ENCODE peak calls at places on chromosome 15, in six cellular contexts. Y is MM.1S, T is right atrium auricular region, B is heart left ventricle, K is sigmoid colon, D is OCI-LY7. U is an unnamed sample. For H3K36me3 and H3K4me1, the result is how much of the 10 kb centered on the place peaks cover.

GRCh38 chr15:89587955-89588354 is 12.7 kb downstream of the TICRR start:
- DNase-seq in Y (no peak), D (no peak), T (no peak), K (no peak), B (no peak), U (no peak)

GRCh38 chr15:79007066-79007465 is 62.2 kb upstream of the CTSH start:
- DNase-seq in B (no peak), D (peak), Y (peak), K (no peak), T (no peak), U (peak)

GRCh38 chr15:79403501-79403900 is 28.6 kb upstream of the MINAR1 start:
- DNase-seq in T (no peak), B (no peak), K (no peak), Y (no peak), D (no peak), U (no peak)

GRCh38 chr15:83310521-83311456 is 26.3 kb upstream of the BNC1 start:
- DNase-seq in B (no peak), Y (peak), K (no peak), T (no peak), D (no peak), U (no peak)

GRCh38 chr15:90001683-90002427 is 731 bp downstream of the ZNF710 start:
- DNase-seq in D (peak), B (peak), K (peak), Y (peak), T (no peak), U (peak)

GRCh38 chr15:64288577-64288976 is 67.4 kb downstream of the CSNK1G1 start:
- DNase-seq in B (no peak), Y (no peak), T (no peak), K (no peak), D (no peak), U (no peak)

GRCh38 chr15:48317221-48317620 is 14.0 kb upstream of the DUT start:
- DNase-seq in K (no peak), Y (no peak), B (no peak), D (no peak), T (no peak), U (no peak)

GRCh38 chr15:94421711-94422110 is 190.3 kb downstream of the MCTP2 start:
- DNase-seq in K (no peak), B (no peak), D (no peak), T (no peak), Y (no peak), U (no peak)

GRCh38 chr15:76181705-76182107 is 121.9 kb downstream of the TMEM266 start:
- DNase-seq in D (no peak), T (no peak), B (no peak), K (no peak), Y (no peak), U (peak)

GRCh38 chr15:82074610-82075009 is 28.8 kb upstream of the MEX3B start:
- DNase-seq in D (no peak), B (no peak), K (no peak), Y (no peak), T (no peak), U (no peak)

GRCh38 chr15:76060098-76060989 is 559 bp downstream of the TMEM266 start:
- DNase-seq in B (no peak), T (no peak), D (no peak), K (no peak), Y (peak), U (no peak)

GRCh38 chr15:52100807-52101206 is 11.8 kb downstream of the BCL2L10 start:
- DNase-seq in D (no peak), T (peak), K (peak), B (peak), Y (no peak), U (no peak)

GRCh38 chr15:41932939-41933725 is 39.2 kb downstream of the EHD4 start:
- DNase-seq in Y (no peak), K (no peak), D (no peak), T (no peak), B (no peak), U (no peak)

DNA sequence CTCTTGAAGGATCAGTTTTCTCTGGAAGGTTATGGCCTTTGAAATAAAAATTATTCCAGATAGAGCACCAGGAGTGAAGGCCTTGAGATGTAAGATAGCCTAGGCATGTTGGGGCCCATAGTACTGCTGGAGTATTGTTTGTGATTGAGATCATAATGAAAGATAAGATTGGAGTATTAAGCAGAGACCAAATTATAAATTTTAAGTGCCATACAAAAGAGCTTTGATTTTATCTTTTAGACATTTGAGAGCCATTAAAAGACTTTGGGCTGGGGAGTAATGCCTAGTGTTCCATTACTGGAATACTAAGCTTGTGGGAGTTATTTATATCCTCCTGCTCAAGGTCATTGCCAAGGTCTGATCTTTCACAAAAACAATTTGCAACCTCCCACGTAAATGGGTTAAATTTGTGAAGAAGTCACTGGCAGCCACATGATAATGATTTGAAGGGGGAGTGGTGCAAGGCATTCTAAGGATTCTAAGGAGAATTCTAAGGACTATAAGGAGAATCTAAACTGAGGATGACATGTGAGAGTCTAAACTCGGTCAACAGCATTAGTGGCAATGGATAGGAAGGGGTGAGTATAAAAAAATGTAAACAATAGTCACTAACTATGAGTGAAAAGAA is 12.8 kb downstream of the ELL3 start:
- DNase-seq in B (no peak), Y (no peak), D (no peak), T (no peak), K (no peak), U (no peak)
- H3K36me3 ChIP-seq in B (under half), Y (under half), D (half or more), T (half or more), K (under half), U (half or more)

DNA sequence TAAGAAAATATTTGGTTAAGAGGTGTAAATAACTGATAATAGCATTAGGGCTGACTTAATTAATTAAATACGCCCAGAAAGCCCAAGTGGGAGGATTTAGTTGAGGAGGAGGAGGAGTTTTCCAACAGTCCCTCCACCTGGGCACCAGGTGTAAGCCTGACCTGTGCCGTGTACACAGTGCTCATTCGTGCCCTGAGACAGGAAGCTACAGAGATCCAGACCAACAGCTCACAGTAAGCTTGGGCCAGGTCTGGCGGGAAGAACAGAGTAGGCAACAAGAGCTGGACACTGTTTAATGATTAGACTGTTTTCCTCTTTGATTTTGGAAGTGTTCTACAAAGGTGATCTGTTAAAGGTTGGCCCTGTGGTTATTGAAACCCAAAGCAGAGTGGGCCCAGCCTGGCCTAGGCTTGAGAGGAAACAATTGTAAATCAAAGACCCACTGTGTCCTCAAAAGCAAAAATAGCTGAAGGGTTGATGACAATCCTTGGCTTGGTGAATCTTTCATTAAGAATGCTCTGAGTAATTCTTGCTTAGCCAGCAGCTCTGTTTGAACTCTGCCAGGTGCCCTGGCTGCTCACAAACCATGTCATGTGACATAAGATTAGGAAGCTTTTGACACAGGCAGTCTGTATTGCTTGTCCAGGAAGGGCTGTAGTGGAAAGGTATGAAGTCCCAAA is 13.8 kb downstream of the SQOR start:
- DNase-seq in Y (peak), K (no peak), D (no peak), T (no peak), B (no peak), U (no peak)
- H3K4me1 ChIP-seq in Y (under half), K (under half), D (under half), T (under half), B (under half), U (under half)

GRCh38 chr15:40062816-40063562 is 24.0 kb upstream of the SRP14 start:
- DNase-seq in D (no peak), T (no peak), B (no peak), K (no peak), Y (no peak), U (no peak)

GRCh38 chr15:40061212-40061901 is 22.4 kb upstream of the SRP14 start:
- DNase-seq in Y (no peak), B (no peak), T (no peak), K (peak), D (no peak), U (no peak)

GRCh38 chr15:40059821-40060220 is 20.8 kb upstream of the SRP14 start:
- DNase-seq in K (peak), B (no peak), Y (no peak), T (no peak), D (no peak), U (no peak)

GRCh38 chr15:40058476-40059140 is 19.6 kb upstream of the SRP14 start:
- DNase-seq in D (no peak), T (peak), B (no peak), K (peak), Y (peak), U (no peak)

DNA sequence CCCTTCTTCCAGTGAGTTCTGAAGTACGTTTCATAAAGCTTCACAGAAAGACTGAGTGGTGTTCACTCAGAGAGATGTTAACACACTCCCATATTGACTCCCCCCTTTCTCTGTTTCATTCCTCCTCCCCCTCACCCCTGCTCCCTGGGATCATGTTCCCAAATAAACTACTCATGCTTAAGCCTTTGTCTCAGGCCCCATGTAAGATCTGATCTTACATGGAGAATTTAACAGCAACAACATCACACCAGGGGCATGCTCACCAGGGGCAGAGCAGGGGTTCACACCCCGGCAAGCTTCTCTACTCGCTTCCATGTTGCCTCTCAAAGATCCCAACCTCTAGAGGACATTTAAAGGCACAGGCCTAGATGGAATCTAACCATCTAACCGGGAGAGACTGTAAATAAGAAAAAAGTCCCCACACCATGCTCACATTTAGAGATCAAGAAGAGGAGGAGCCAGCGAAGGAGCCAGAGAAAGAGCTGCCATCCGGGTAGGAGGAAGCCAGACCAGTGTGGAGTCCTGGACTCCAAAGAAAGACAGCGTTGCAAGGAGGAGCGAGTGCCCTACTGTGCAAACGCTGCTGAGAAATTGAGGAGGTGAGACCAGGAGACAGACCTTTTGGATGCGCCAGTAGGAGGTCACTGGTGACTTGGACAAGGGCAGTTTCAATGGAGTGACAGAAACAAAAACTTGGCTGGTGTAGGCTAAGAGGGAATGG is 21.4 kb upstream of the SRP14 start:
- DNase-seq in Y (no peak), T (no peak), D (no peak), B (no peak), K (no peak), U (no peak)
- H3K36me3 ChIP-seq in Y (under half), T (under half), D (under half), B (under half), K (under half), U (under half)

GRCh38 chr15:77544162-77544561 is 88.5 kb downstream of the LINGO1 start:
- DNase-seq in T (no peak), D (no peak), B (no peak), Y (no peak), K (peak), U (no peak)
- H3K4me1 ChIP-seq in T (under half), D (under half), B (under half), Y (under half), K (under half), U (under half)

GRCh38 chr15:65690778-65691177 is 69.0 kb downstream of the SLC24A1 start:
- DNase-seq in Y (no peak), T (no peak), B (no peak), K (no peak), D (no peak), U (no peak)
- H3K36me3 ChIP-seq in Y (under half), T (under half), B (under half), K (under half), D (half or more), U (half or more)

GRCh38 chr15:36605626-36606263 is 26.3 kb downstream of the CDIN1 start:
- DNase-seq in K (no peak), Y (no peak), T (no peak), B (peak), D (no peak), U (no peak)

GRCh38 chr15:36601497-36601932 is 22.1 kb downstream of the CDIN1 start:
- DNase-seq in Y (no peak), B (peak), D (no peak), T (peak), K (peak), U (no peak)

GRCh38 chr15:36598529-36599177 is 19.2 kb downstream of the CDIN1 start:
- DNase-seq in B (no peak), Y (no peak), D (no peak), T (no peak), K (no peak), U (no peak)

GRCh38 chr15:36599824-36600365 is 20.5 kb downstream of the CDIN1 start:
- DNase-seq in Y (no peak), K (no peak), B (no peak), D (no peak), T (no peak), U (no peak)

DNA sequence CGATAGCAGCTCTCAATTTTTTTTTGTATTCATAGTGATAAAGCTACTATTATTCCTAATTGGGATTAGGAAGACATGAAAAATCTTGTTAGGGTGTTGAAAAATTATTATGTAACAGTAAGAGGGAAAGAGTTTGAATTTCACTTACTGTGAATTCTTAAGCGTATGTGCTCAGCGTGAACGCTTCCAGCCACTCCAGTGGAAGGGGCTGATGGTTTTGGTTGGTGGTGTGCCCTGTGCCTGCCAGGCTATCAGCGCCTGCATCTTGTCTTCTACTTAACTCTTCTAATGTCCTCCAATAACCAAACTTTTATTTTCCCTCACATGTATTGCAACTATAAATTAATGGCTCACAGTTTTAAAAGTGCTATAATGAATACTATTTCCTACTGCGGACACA is 22.5 kb downstream of the CDIN1 start:
- DNase-seq in T (no peak), K (peak), D (no peak), B (peak), Y (no peak), U (no peak)
- H3K4me1 ChIP-seq in T (under half), K (under half), D (under half), B (under half), Y (under half), U (under half)

GRCh38 chr15:101221858-101222257 is 30.0 kb downstream of the CHSY1 start:
- DNase-seq in T (no peak), K (no peak), D (no peak), Y (no peak), B (no peak), U (no peak)

GRCh38 chr15:101220060-101220459 is 31.8 kb downstream of the CHSY1 start:
- DNase-seq in B (no peak), T (no peak), Y (no peak), K (no peak), D (no peak), U (no peak)

GRCh38 chr15:101217446-101217845 is 34.4 kb downstream of the CHSY1 start:
- DNase-seq in D (no peak), Y (no peak), K (no peak), B (no peak), T (no peak), U (no peak)

GRCh38 chr15:101215681-101216080 is 36.2 kb downstream of the CHSY1 start:
- DNase-seq in D (no peak), K (no peak), Y (no peak), T (no peak), B (no peak), U (no peak)

GRCh38 chr15:101219441-101219840 is 32.4 kb downstream of the CHSY1 start:
- DNase-seq in D (no peak), B (no peak), T (no peak), K (no peak), Y (no peak), U (no peak)
- H3K36me3 ChIP-seq in D (under half), B (under half), T (under half), K (under half), Y (under half), U (under half)